ENCODE peak calls at places on chromosomes 16 and 17, in six cellular contexts. X is nephron progenitor cell; W is CD4-positive, alpha-beta T cell; D is stomach; S is GM23338; K is A549. L is an unnamed sample.

GRCh38 chr16:12902511-12903324 is 1.3 kb downstream of the SHISA9 start:
- DNase-seq in X (peak; percentile 34), W (no peak), D (no peak), S (peak; percentile 85), K (no peak), L (no peak)

GRCh38 chr17:77887464-77888241 is 70.8 kb upstream of the TNRC6C start:
- DNase-seq in X (peak; percentile 56), W (peak; percentile 75), D (peak; percentile 76), S (peak; percentile 66), K (peak; percentile 64), L (peak; percentile 63)

GRCh38 chr17:43740541-43740940 is 18.1 kb downstream of the SOST start:
- DNase-seq in X (no peak), W (no peak), D (no peak), S (no peak), K (no peak), L (no peak)

GRCh38 chr16:8919089-8919933 is 37.2 kb downstream of the LITAFD start:
- DNase-seq in X (no peak), W (no peak), D (no peak), S (no peak), K (no peak), L (no peak)

GRCh38 chr17:10768766-10769383 is 35.0 kb downstream of the TMEM238L start:
- DNase-seq in X (no peak), W (no peak), D (no peak), S (no peak), K (no peak), L (no peak)

GRCh38 chr17:18916816-18917496 is 35.0 kb upstream of the SLC5A10 start:
- DNase-seq in X (no peak), W (no peak), D (no peak), S (no peak), K (no peak), L (no peak)

GRCh38 chr17:75612906-75613626 is 20.2 kb upstream of the SMIM5 start:
- DNase-seq in X (no peak), W (no peak), D (no peak), S (no peak), K (no peak), L (no peak)

GRCh38 chr16:87344931-87345631 is 27.9 kb upstream of the C16orf95 start:
- DNase-seq in X (no peak), W (peak; percentile 60), D (peak; percentile 34), S (peak; percentile 36), K (no peak), L (no peak)

GRCh38 chr16:27642753-27643152 is 92.8 kb downstream of the KATNIP start:
- DNase-seq in X (no peak), W (no peak), D (no peak), S (peak; percentile 64), K (peak; percentile 44), L (no peak)

GRCh38 chr17:55198690-55199370 is 65.9 kb upstream of the HLF start:
- DNase-seq in X (no peak), W (no peak), D (no peak), S (no peak), K (no peak), L (no peak)

GRCh38 chr17:67353161-67353560 is 13.2 kb downstream of the PSMD12 start:
- DNase-seq in X (no peak), W (no peak), D (no peak), S (peak; percentile 18), K (no peak), L (no peak)

GRCh38 chr16:9996191-9996590 is 186.0 kb downstream of the GRIN2A start:
- DNase-seq in X (peak; percentile 2), W (no peak), D (no peak), S (no peak), K (no peak), L (no peak)

GRCh38 chr17:32822996-32823395 is 53.9 kb downstream of the MYO1D start:
- DNase-seq in X (no peak), W (no peak), D (no peak), S (no peak), K (no peak), L (no peak)

GRCh38 chr16:48608452-48608851 is 1.5 kb downstream of the N4BP1 start:
- DNase-seq in X (no peak), W (no peak), D (no peak), S (no peak), K (no peak), L (no peak)

GRCh38 chr17:28097901-28098300 is 55.4 kb downstream of the NLK start:
- DNase-seq in X (no peak), W (no peak), D (no peak), S (no peak), K (no peak), L (no peak)

DNA sequence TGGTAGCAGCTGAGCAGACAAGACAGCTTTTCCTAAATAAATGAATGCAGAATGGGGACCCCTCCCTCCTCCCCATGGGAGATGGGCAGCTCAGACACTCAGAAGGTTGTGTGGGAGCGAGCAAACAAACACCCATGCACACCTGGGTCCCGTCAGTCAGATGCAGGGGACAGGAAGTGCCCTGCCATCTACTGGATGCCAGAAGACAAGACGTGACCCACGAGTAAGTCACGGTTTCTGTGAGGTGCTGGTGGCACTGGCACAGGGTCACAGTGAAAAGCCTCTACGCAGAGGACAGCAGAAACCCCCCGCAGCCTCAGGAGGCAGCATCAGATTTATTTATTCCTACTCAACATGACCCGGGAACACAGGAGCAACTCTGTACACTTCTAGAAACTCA is 8.4 kb downstream of the HBQ1 start:
- DNase-seq in X (no peak), W (peak; percentile 11), D (no peak), S (peak; percentile 33), K (no peak), L (no peak)
- TF ChIP-seq CTCF in X (no peak), W (peak; percentile 53), D (no peak), S (peak; percentile 13), K (peak; percentile 35), L (peak; percentile 47)

GRCh38 chr17:38747385-38748328 is 479 bp downstream of the PCGF2 start:
- DNase-seq in X (peak; percentile 78), W (no peak), D (no peak), S (peak; percentile 55), K (peak; percentile 42), L (no peak)
- TF ChIP-seq CTCF in X (no peak), W (no peak), D (no peak), S (no peak), K (peak; percentile 47), L (peak; percentile 59)

GRCh38 chr17:80751460-80752368 is 207.1 kb downstream of the RPTOR start:
- DNase-seq in X (no peak), W (no peak), D (no peak), S (peak; percentile 50), K (no peak), L (no peak)
- TF ChIP-seq CTCF in X (no peak), W (no peak), D (no peak), S (no peak), K (no peak), L (no peak)

GRCh38 chr17:38402897-38403296 is 25.4 kb upstream of the ARHGAP23 start:
- DNase-seq in X (no peak), W (no peak), D (no peak), S (peak; percentile 42), K (no peak), L (no peak)
- TF ChIP-seq CTCF in X (no peak), W (no peak), D (no peak), S (peak; percentile 48), K (no peak), L (no peak)

DNA sequence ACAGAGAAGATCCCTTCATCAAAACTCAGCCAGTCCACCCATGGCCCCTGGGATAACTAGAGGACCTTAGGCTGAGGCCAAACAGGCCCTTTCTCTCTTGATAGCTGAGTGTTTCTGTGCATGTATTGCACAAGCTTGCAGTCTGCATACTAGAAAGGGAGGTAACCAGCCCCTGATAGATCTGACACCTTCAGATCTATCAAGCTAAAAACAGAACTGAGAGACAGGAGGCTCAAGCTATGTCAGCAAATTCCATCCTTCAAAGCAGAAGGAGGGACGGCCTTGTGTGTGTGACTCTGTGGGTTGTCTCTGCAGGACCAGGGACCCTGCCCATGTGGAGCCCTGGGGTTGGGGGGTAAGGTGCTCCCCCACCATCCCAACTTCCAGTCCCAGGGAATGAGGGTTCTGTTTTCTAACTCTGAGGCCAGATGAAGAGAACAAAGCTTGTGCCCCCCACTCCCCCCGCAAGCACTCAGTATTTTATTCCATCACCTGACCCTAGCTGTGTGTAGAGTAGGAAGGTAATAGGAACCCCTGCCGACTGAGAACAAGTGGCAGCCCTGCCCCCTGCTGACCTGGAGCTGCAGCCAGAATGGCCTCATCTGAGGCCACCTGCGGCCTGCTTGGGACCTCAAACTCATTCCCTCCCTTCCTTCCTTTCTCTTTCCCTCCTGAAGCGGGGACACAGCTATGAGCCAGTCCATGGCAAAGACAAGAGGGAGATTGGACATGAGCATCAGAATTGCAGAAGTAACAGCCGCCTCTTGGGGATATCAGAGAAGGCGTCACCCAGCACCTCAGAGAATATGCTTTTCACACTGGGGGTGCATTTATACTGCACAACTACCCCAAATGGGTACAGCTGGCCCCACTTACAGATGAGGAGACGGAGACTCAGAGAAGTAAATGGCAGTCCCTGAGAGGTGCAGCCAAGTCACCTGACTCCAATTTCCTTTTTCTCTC is 63.7 kb downstream of the SMPD3 start:
- DNase-seq in X (no peak), W (no peak), D (no peak), S (peak; percentile 48), K (no peak), L (peak; percentile 33)
- TF ChIP-seq CTCF in X (no peak), W (no peak), D (no peak), S (no peak), K (no peak), L (no peak)

DNA sequence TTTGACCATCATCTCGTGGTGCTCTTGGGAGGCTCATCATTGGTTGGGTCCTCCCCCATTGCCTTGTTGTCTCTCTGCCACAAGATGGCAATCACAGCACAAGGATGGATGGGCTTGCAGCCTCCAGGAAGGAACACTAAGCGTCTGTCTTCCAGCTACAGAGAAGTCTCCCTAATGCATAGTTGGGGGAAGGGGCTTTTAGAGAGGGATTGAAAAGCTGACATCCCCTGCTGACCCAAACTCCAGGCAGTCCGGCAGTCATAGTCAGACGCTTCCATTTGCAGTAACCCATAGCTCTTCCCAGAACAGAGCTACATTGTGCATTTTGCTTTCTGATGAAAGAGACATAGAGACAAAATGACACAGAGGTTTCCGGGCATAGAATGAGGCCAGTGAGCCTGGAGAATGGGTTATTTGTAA is 111.4 kb downstream of the UTP18 start:
- DNase-seq in X (peak; percentile 53), W (peak; percentile 19), D (no peak), S (peak; percentile 87), K (peak; percentile 86), L (no peak)
- TF ChIP-seq CTCF in X (peak; percentile 64), W (peak; percentile 61), D (no peak), S (peak; percentile 86), K (peak; percentile 94), L (peak; percentile 86)

GRCh38 chr17:40281663-40282062 is 6.0 kb upstream of the CDC6 start:
- DNase-seq in X (no peak), W (no peak), D (no peak), S (peak; percentile 93), K (no peak), L (no peak)

GRCh38 chr17:40286473-40286872 is 1.2 kb upstream of the CDC6 start:
- DNase-seq in X (no peak), W (no peak), D (no peak), S (no peak), K (no peak), L (no peak)

GRCh38 chr17:40287159-40287493 is 553 bp upstream of the CDC6 start:
- DNase-seq in X (no peak), W (no peak), D (no peak), S (no peak), K (no peak), L (no peak)

GRCh38 chr17:40283662-40284061 is 4.0 kb upstream of the CDC6 start:
- DNase-seq in X (no peak), W (no peak), D (no peak), S (no peak), K (peak; percentile 46), L (no peak)

GRCh38 chr17:40284085-40284713 is 3.5 kb upstream of the CDC6 start:
- DNase-seq in X (no peak), W (no peak), D (no peak), S (no peak), K (no peak), L (no peak)
- TF ChIP-seq CTCF in X (no peak), W (no peak), D (no peak), S (no peak), K (no peak), L (peak; percentile 67)

GRCh38 chr17:4565209-4566141 is 5.1 kb upstream of the GGT6 start:
- DNase-seq in X (peak; percentile 59), W (peak; percentile 14), D (peak; percentile 72), S (peak; percentile 95), K (peak; percentile 92), L (no peak)
- TF ChIP-seq CTCF in X (peak; percentile 80), W (peak; percentile 92), D (no peak), S (peak; percentile 88), K (peak; percentile 96), L (peak; percentile 88)